ENCODE peak calls at places on chromosomes 6 and 20, in ten cellular contexts. F is IMR-90, T is 8988T, X is Karpas-422, Y is NCI-H524, E is osteocyte, P is amniotic stem cell, Z is HEK293T, H is HT1080, N is tibial artery. A is an unnamed sample.

GRCh38 chr6:3210024-3210610 is 17.3 kb downstream of the TUBB2B start:
- DNase-seq in F (peak; percentile 33), T (no peak), X (no peak), Y (no peak), E (peak; percentile 70), P (no peak), Z (no peak), H (no peak), N (no peak), A (no peak)

GRCh38 chr6:113009682-113010081 is 662.6 kb downstream of the RFPL4B start:
- DNase-seq in F (peak; percentile 35), T (no peak), X (no peak), Y (no peak), E (no peak), P (peak; percentile 9), Z (no peak), H (no peak), N (no peak), A (no peak)

GRCh38 chr6:47414517-47415167 is 62.9 kb upstream of the CD2AP start:
- DNase-seq in F (peak; percentile 48), T (no peak), X (peak; percentile 54), Y (no peak), E (no peak), P (no peak), Z (no peak), H (peak; percentile 46), N (no peak), A (peak; percentile 47)

GRCh38 chr6:85044336-85044735 is 279.9 kb upstream of the TBX18 start:
- DNase-seq in F (no peak), T (no peak), X (no peak), Y (no peak), E (no peak), P (no peak), Z (no peak), H (no peak), N (no peak), A (no peak)

GRCh38 chr6:163260111-163260895 is 154.2 kb upstream of the QKI start:
- DNase-seq in F (no peak), T (no peak), X (no peak), Y (no peak), E (no peak), P (no peak), Z (no peak), H (no peak), N (no peak), A (no peak)

GRCh38 chr20:19502169-19502568 is 255.9 kb upstream of the RIN2 start:
- DNase-seq in F (no peak), T (no peak), X (no peak), Y (no peak), E (no peak), P (no peak), Z (no peak), H (no peak), N (no peak), A (no peak)

GRCh38 chr6:130473886-130474285 is 108.1 kb downstream of the TMEM200A start:
- DNase-seq in F (peak; percentile 69), T (no peak), X (no peak), Y (no peak), E (no peak), P (peak; percentile 13), Z (no peak), H (peak; percentile 90), N (no peak), A (no peak)

GRCh38 chr6:90413867-90414266 is 117.2 kb upstream of the BACH2 start:
- DNase-seq in F (peak; percentile 12), T (no peak), X (no peak), Y (peak; percentile 80), E (no peak), P (no peak), Z (no peak), H (no peak), N (no peak), A (no peak)

GRCh38 chr6:89590133-89590532 is 48.4 kb downstream of the LYRM2 start:
- DNase-seq in F (no peak), T (no peak), X (no peak), Y (no peak), E (no peak), P (no peak), Z (no peak), H (no peak), N (no peak), A (no peak)

GRCh38 chr20:37867289-37868195 is 35.4 kb upstream of the VSTM2L start:
- DNase-seq in F (no peak), T (no peak), X (no peak), Y (no peak), E (no peak), P (no peak), Z (no peak), H (no peak), N (no peak), A (no peak)

GRCh38 chr20:19079536-19080299 is 132.7 kb upstream of the SLC24A3 start:
- DNase-seq in F (peak; percentile 9), T (no peak), X (no peak), Y (no peak), E (peak; percentile 57), P (no peak), Z (no peak), H (peak; percentile 84), N (no peak), A (no peak)

A was measured in erythroblast.